ENCODE peak calls at places on chromosomes 7 and 10, in five cellular contexts. A is AG04449, H is fibroblast of mammary gland, J is GM23338, B is psoas muscle. O is an unnamed sample.
A peak's percentile ranks its signal among the peaks of the same experiment; 100 is the strongest.

GRCh38 chr10:102799691-102800435 is 37.4 kb downstream of the CYP17A1 start:
- DNase-seq in A (no peak), H (no peak), J (no peak), B (peak; percentile 83), O (no peak)

GRCh38 chr7:152090739-152091138 is 65.3 kb downstream of the GALNT11 start:
- DNase-seq in A (no peak), H (no peak), J (no peak), B (no peak), O (no peak)

GRCh38 chr10:29804025-29804852 is 169.5 kb upstream of the SVIL start:
- DNase-seq in A (peak; percentile 63), H (peak; percentile 94), J (no peak), B (peak; percentile 51), O (peak; percentile 72)

GRCh38 chr7:5525271-5526189 is 101.9 kb upstream of the TNRC18 start:
- DNase-seq in A (no peak), H (peak; percentile 56), J (peak; percentile 59), B (no peak), O (no peak)

GRCh38 chr10:69051303-69051702 is 36.6 kb upstream of the SRGN start:
- DNase-seq in A (no peak), H (peak; percentile 77), J (no peak), B (peak; percentile 33), O (no peak)

GRCh38 chr10:6022693-6023092 is 39.5 kb downstream of the IL2RA start:
- DNase-seq in A (no peak), H (no peak), J (no peak), B (no peak), O (no peak)

GRCh38 chr10:73218466-73219191 is 28.4 kb downstream of the DNAJC9 start:
- DNase-seq in A (no peak), H (peak; percentile 39), J (peak; percentile 52), B (no peak), O (no peak)

GRCh38 chr10:521261-521660 is 168.2 kb downstream of the DIP2C start:
- DNase-seq in A (no peak), H (no peak), J (no peak), B (no peak), O (no peak)

GRCh38 chr10:122688293-122688989 is 11.2 kb downstream of the C10orf120 start:
- DNase-seq in A (no peak), H (peak; percentile 7), J (peak; percentile 9), B (no peak), O (no peak)

GRCh38 chr7:108716783-108717182 is 147.1 kb downstream of the DNAJB9 start:
- DNase-seq in A (peak; percentile 40), H (peak; percentile 25), J (no peak), B (no peak), O (no peak)

GRCh38 chr7:149414745-149415390 is 46.0 kb downstream of the ZNF777 start:
- DNase-seq in A (peak; percentile 44), H (peak; percentile 92), J (peak; percentile 90), B (peak; percentile 60), O (peak; percentile 42)

GRCh38 chr10:29600067-29600466 is 34.7 kb downstream of the SVIL start:
- DNase-seq in A (no peak), H (peak; percentile 35), J (no peak), B (no peak), O (no peak)

GRCh38 chr10:29253096-29254029 is 35.5 kb upstream of the LYZL1 start:
- DNase-seq in A (no peak), H (peak; percentile 59), J (no peak), B (peak; percentile 58), O (no peak)

GRCh38 chr7:105521027-105521730 is 892 bp downstream of the PUS7 start:
- DNase-seq in A (no peak), H (peak; percentile 45), J (peak; percentile 53), B (peak; percentile 68), O (no peak)

GRCh38 chr7:129144834-129145668 is 544 bp downstream of the TSPAN33 start:
- DNase-seq in A (no peak), H (no peak), J (peak; percentile 43), B (no peak), O (no peak)

GRCh38 chr10:109895095-109895818 is 28.1 kb downstream of the XPNPEP1 start:
- DNase-seq in A (no peak), H (peak; percentile 45), J (no peak), B (peak; percentile 69), O (no peak)

GRCh38 chr7:39609084-39609461 is 14.3 kb upstream of the RALA start:
- DNase-seq in A (no peak), H (peak; percentile 86), J (no peak), B (peak; percentile 28), O (no peak)

GRCh38 chr10:126242352-126243260 is 145.7 kb downstream of the ADAM12 start:
- DNase-seq in A (peak; percentile 65), H (peak; percentile 94), J (no peak), B (no peak), O (no peak)

GRCh38 chr10:19231034-19231433 is 182.4 kb downstream of the MALRD1 start:
- DNase-seq in A (no peak), H (no peak), J (peak; percentile 47), B (no peak), O (no peak)

GRCh38 chr10:42809670-42810069 is 27.1 kb downstream of the BMS1 start:
- DNase-seq in A (no peak), H (no peak), J (no peak), B (no peak), O (no peak)

GRCh38 chr10:100009793-100010676 is at the start of gene DNMBP:
- DNase-seq in A (no peak), H (peak; percentile 75), J (peak; percentile 93), B (peak; percentile 91), O (no peak)

GRCh38 chr10:12777840-12778585 is 223.5 kb downstream of the CCDC3 start:
- DNase-seq in A (no peak), H (no peak), J (no peak), B (no peak), O (no peak)

GRCh38 chr10:96831200-96831866 is 765 bp upstream of the LCOR start:
- DNase-seq in A (no peak), H (no peak), J (no peak), B (no peak), O (peak; percentile 33)

GRCh38 chr10:114286971-114287370 is 47.9 kb downstream of the VWA2 start:
- DNase-seq in A (no peak), H (no peak), J (no peak), B (no peak), O (no peak)

GRCh38 chr7:127039541-127039940 is 213.2 kb downstream of the GRM8 start:
- DNase-seq in A (no peak), H (no peak), J (peak; percentile 20), B (no peak), O (no peak)
- TF ChIP-seq CTCF in A (no peak), H (no peak), J (no peak), B (no peak), O (no peak)

DNA sequence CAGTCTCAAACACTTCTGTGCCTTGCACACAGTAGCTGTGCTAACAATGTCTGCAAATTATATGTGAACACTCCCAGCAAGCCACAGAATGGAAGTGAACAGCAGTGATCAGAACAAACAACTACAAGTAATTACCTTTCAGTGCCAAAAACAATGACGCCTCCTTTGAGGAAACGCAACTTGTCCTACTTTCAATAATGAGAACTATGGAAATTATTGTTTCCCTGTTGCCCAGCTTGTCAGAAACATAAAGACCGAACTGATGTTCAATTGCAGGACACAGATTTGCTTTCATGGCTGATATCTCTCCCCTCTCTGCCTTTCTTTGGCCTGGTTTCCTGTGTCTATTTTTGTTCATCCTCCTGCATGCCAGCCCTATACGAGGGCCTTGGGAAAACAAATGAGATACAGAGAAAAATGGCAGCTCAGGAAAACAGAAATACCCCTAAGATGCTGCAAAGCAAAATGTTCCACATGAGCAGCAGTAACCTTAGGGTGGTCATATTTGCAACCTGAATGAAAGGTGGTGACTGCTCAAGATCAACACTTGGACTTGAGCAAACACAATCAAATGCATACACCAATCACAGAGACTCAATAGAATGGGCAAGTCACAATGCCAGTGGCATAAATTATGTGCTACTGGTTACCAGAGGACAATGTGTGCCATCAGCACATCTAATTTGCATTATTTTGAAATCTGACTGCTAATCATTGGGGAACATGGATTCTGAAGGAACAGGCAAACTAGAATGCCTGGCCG is 26.8 kb downstream of the COBL start:
- DNase-seq in A (no peak), H (no peak), J (no peak), B (no peak), O (no peak)
- H3K4me3 ChIP-seq in A (no peak overlapping the region), H (no peak overlapping the region), J (no peak overlapping the region), B (peak overlapping the region; percentile 42), O (no peak overlapping the region)

GRCh38 chr7:29764227-29764626 is 42.1 kb upstream of the WIPF3 start:
- DNase-seq in A (no peak), H (no peak), J (peak; percentile 70), B (no peak), O (no peak)
- TF ChIP-seq CTCF in A (no peak), H (no peak), J (peak; percentile 88), B (peak; percentile 20), O (peak; percentile 40)

GRCh38 chr10:23362879-23363787 is 18.5 kb upstream of the C10orf67 start:
- DNase-seq in A (no peak), H (no peak), J (peak; percentile 13), B (no peak), O (no peak)
- H3K4me3 ChIP-seq in A (no peak overlapping the region), H (no peak overlapping the region), J (no peak overlapping the region), B (no peak overlapping the region), O (no peak overlapping the region)

GRCh38 chr10:119403927-119404326 is 138.6 kb downstream of the RGS10 start:
- DNase-seq in A (no peak), H (no peak), J (no peak), B (no peak), O (no peak)
- TF ChIP-seq CTCF in A (no peak), H (no peak), J (no peak), B (no peak), O (no peak)

DNA sequence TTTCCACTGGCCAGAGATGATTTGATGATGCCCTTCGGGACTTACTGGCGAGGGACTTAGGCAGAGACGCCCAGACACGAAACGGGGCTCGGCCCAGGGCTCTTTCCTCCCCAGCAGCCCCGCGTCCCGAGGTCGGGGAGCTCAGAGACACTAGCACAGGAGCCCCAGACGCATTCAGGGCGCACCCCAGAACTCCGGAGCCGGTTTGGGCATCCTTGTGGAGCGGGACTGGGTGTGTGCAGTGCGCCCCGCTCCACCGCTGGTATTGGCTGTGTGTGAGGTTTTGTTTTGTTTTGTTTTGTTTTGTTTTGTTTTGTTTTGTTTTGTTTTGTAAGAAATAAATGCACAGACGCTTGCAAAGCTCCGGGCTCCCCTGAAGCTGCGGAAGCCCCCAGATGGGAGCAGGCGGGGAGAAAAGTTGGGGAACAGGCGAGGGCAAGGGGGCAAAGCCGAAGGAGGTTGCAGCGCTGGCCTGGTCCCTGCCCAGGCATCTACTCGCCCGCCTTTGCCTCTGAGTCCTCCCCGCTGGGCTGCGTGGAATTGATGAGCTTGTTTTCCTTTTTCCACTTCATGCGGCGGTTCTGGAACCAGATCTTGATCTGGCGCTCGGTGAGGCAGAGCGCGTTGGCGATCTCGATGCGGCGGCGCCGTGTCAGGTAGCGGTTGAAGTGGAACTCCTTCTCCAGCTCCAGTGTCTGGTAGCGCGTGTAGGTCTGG is 1.8 kb upstream of the HOXA5 start:
- DNase-seq in A (no peak), H (peak; percentile 37), J (peak; percentile 46), B (no peak), O (no peak)
- H3K4me3 ChIP-seq in A (no peak overlapping the region), H (peak overlapping the region; percentile 12), J (no peak overlapping the region), B (peak overlapping the region; percentile 11), O (no peak overlapping the region)

GRCh38 chr10:86644412-86645110 is 9.8 kb upstream of the OPN4 start:
- DNase-seq in A (no peak), H (peak; percentile 57), J (no peak), B (no peak), O (no peak)
- TF ChIP-seq CTCF in A (peak; percentile 33), H (no peak), J (peak; percentile 60), B (no peak), O (no peak)

O was measured in retinal pigment epithelial cell.